ENCODE peak calls at places on chromosomes 7 and 10, in eight cellular contexts. One of them, this sample, is unnamed.
A peak's percentile ranks its signal among the peaks of the same experiment; 100 is the strongest.

GRCh38 chr7:34260282-34260681 is 354.9 kb downstream of the BMPER start:
- DNase-seq in heart left ventricle: no peak
- DNase-seq in PC-9: peak; percentile 53
- DNase-seq in lower leg skin: no peak
- DNase-seq in CD4-positive, alpha-beta T cell: no peak
- DNase-seq in spleen: no peak
- DNase-seq in GM13977: no peak
- DNase-seq in PC-3: peak; percentile 72
- DNase-seq in this sample: peak; percentile 96

GRCh38 chr7:37435156-37435555 is 13.5 kb downstream of the ELMO1 start:
- DNase-seq in heart left ventricle: no peak
- DNase-seq in PC-9: no peak
- DNase-seq in lower leg skin: no peak
- DNase-seq in CD4-positive, alpha-beta T cell: no peak
- DNase-seq in spleen: no peak
- DNase-seq in GM13977: no peak
- DNase-seq in PC-3: no peak
- DNase-seq in this sample: no peak

GRCh38 chr10:132846631-132847415 is 60.9 kb upstream of the NKX6-2 start:
- DNase-seq in heart left ventricle: no peak
- DNase-seq in PC-9: no peak
- DNase-seq in lower leg skin: no peak
- DNase-seq in CD4-positive, alpha-beta T cell: no peak
- DNase-seq in spleen: peak; percentile 65
- DNase-seq in GM13977: no peak
- DNase-seq in PC-3: no peak
- DNase-seq in this sample: no peak

GRCh38 chr7:18521945-18522566 is 26.5 kb downstream of the HDAC9 start:
- DNase-seq in heart left ventricle: no peak
- DNase-seq in PC-9: no peak
- DNase-seq in lower leg skin: no peak
- DNase-seq in CD4-positive, alpha-beta T cell: no peak
- DNase-seq in spleen: no peak
- DNase-seq in GM13977: peak; percentile 8
- DNase-seq in PC-3: no peak
- DNase-seq in this sample: no peak

GRCh38 chr7:75928600-75928939 is 13.6 kb downstream of the POR start:
- DNase-seq in heart left ventricle: no peak
- DNase-seq in PC-9: no peak
- DNase-seq in lower leg skin: no peak
- DNase-seq in CD4-positive, alpha-beta T cell: peak; percentile 22
- DNase-seq in spleen: no peak
- DNase-seq in GM13977: peak; percentile 74
- DNase-seq in PC-3: no peak
- DNase-seq in this sample: no peak

GRCh38 chr7:28956608-28957063 is 1.5 kb downstream of the TRIL start:
- DNase-seq in heart left ventricle: peak; percentile 75
- DNase-seq in PC-9: no peak
- DNase-seq in lower leg skin: no peak
- DNase-seq in CD4-positive, alpha-beta T cell: no peak
- DNase-seq in spleen: peak; percentile 86
- DNase-seq in GM13977: peak; percentile 78
- DNase-seq in PC-3: peak; percentile 76
- DNase-seq in this sample: peak; percentile 65

GRCh38 chr7:138029941-138030340 is 28.1 kb upstream of the CREB3L2 start:
- DNase-seq in heart left ventricle: no peak
- DNase-seq in PC-9: peak; percentile 68
- DNase-seq in lower leg skin: no peak
- DNase-seq in CD4-positive, alpha-beta T cell: no peak
- DNase-seq in spleen: no peak
- DNase-seq in GM13977: no peak
- DNase-seq in PC-3: no peak
- DNase-seq in this sample: peak; percentile 21

GRCh38 chr7:2321020-2321419 is 6.8 kb upstream of the SNX8 start:
- DNase-seq in heart left ventricle: no peak
- DNase-seq in PC-9: no peak
- DNase-seq in lower leg skin: no peak
- DNase-seq in CD4-positive, alpha-beta T cell: no peak
- DNase-seq in spleen: no peak
- DNase-seq in GM13977: no peak
- DNase-seq in PC-3: no peak
- DNase-seq in this sample: peak; percentile 74

GRCh38 chr10:78331391-78331922 is 297.8 kb downstream of the RPS24 start:
- DNase-seq in heart left ventricle: peak; percentile 42
- DNase-seq in PC-9: no peak
- DNase-seq in lower leg skin: no peak
- DNase-seq in CD4-positive, alpha-beta T cell: no peak
- DNase-seq in spleen: no peak
- DNase-seq in GM13977: no peak
- DNase-seq in PC-3: peak; percentile 46
- DNase-seq in this sample: no peak

GRCh38 chr10:36280886-36281499 is 638.9 kb upstream of the FZD8 start:
- DNase-seq in heart left ventricle: no peak
- DNase-seq in PC-9: no peak
- DNase-seq in lower leg skin: no peak
- DNase-seq in CD4-positive, alpha-beta T cell: no peak
- DNase-seq in spleen: no peak
- DNase-seq in GM13977: no peak
- DNase-seq in PC-3: no peak
- DNase-seq in this sample: no peak

GRCh38 chr7:132575336-132575986 is 809 bp downstream of the PLXNA4 start:
- DNase-seq in heart left ventricle: peak; percentile 76
- DNase-seq in PC-9: no peak
- DNase-seq in lower leg skin: no peak
- DNase-seq in CD4-positive, alpha-beta T cell: no peak
- DNase-seq in spleen: no peak
- DNase-seq in GM13977: peak; percentile 34
- DNase-seq in PC-3: peak; percentile 53
- DNase-seq in this sample: peak; percentile 21

GRCh38 chr7:55593515-55594318 is 21.4 kb upstream of the VOPP1 start:
- DNase-seq in heart left ventricle: peak; percentile 64
- DNase-seq in PC-9: peak; percentile 77
- DNase-seq in lower leg skin: no peak
- DNase-seq in CD4-positive, alpha-beta T cell: peak; percentile 62
- DNase-seq in spleen: peak; percentile 91
- DNase-seq in GM13977: peak; percentile 56
- DNase-seq in PC-3: peak; percentile 79
- DNase-seq in this sample: peak; percentile 67

GRCh38 chr10:72692897-72693598 is 1.1 kb downstream of the MCU start:
- DNase-seq in heart left ventricle: no peak
- DNase-seq in PC-9: no peak
- DNase-seq in lower leg skin: no peak
- DNase-seq in CD4-positive, alpha-beta T cell: no peak
- DNase-seq in spleen: no peak
- DNase-seq in GM13977: no peak
- DNase-seq in PC-3: peak; percentile 36
- DNase-seq in this sample: peak; percentile 13

GRCh38 chr10:110837418-110838120 is 34.2 kb upstream of the PDCD4 start:
- DNase-seq in heart left ventricle: no peak
- DNase-seq in PC-9: no peak
- DNase-seq in lower leg skin: no peak
- DNase-seq in CD4-positive, alpha-beta T cell: no peak
- DNase-seq in spleen: no peak
- DNase-seq in GM13977: no peak
- DNase-seq in PC-3: no peak
- DNase-seq in this sample: no peak

GRCh38 chr10:38032881-38033280 is 22.4 kb downstream of the ZNF33A start:
- DNase-seq in heart left ventricle: no peak
- DNase-seq in PC-9: no peak
- DNase-seq in lower leg skin: no peak
- DNase-seq in CD4-positive, alpha-beta T cell: no peak
- DNase-seq in spleen: no peak
- DNase-seq in GM13977: no peak
- DNase-seq in PC-3: no peak
- DNase-seq in this sample: no peak

GRCh38 chr10:3425713-3426112 is 253.1 kb upstream of the PITRM1 start:
- DNase-seq in heart left ventricle: no peak
- DNase-seq in PC-9: no peak
- DNase-seq in lower leg skin: no peak
- DNase-seq in CD4-positive, alpha-beta T cell: no peak
- DNase-seq in spleen: no peak
- DNase-seq in GM13977: no peak
- DNase-seq in PC-3: no peak
- DNase-seq in this sample: no peak

GRCh38 chr10:14605231-14605925 is 169.3 kb downstream of the FAM107B start:
- DNase-seq in heart left ventricle: no peak
- DNase-seq in PC-9: peak; percentile 93
- DNase-seq in lower leg skin: no peak
- DNase-seq in CD4-positive, alpha-beta T cell: no peak
- DNase-seq in spleen: no peak
- DNase-seq in GM13977: peak; percentile 74
- DNase-seq in PC-3: peak; percentile 82
- DNase-seq in this sample: peak; percentile 83

GRCh38 chr7:135799881-135800280 is 51.3 kb upstream of the FAM180A start:
- DNase-seq in heart left ventricle: no peak
- DNase-seq in PC-9: no peak
- DNase-seq in lower leg skin: no peak
- DNase-seq in CD4-positive, alpha-beta T cell: no peak
- DNase-seq in spleen: no peak
- DNase-seq in GM13977: no peak
- DNase-seq in PC-3: no peak
- DNase-seq in this sample: no peak
- TF ChIP-seq CTCF in heart left ventricle: no peak
- TF ChIP-seq CTCF in PC-9: no peak
- TF ChIP-seq CTCF in lower leg skin: no peak
- TF ChIP-seq CTCF in CD4-positive, alpha-beta T cell: no peak
- TF ChIP-seq CTCF in spleen: no peak
- TF ChIP-seq CTCF in GM13977: no peak
- TF ChIP-seq CTCF in PC-3: no peak
- TF ChIP-seq CTCF in this sample: no peak

DNA sequence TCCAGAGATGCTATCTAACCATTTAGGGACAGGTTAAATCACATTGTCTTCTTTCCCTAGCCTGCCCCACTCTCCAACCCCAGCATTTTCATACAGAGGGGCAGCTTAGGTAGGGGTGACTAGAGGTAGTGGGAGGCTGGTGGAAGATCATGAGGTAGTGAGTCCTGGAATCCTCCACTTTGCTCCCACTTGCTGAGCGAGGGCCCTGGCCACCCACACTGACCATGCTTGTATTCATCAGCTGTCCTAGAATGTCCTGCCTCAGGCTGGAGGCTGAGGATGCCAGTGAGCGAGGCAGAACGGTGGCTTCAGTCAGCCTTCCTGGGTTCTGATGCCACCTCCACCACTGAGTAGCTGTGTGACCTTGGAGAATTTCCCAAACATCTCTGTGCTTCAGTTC is 34.7 kb upstream of the PFKFB3 start:
- DNase-seq in heart left ventricle: no peak
- DNase-seq in PC-9: no peak
- DNase-seq in lower leg skin: no peak
- DNase-seq in CD4-positive, alpha-beta T cell: no peak
- DNase-seq in spleen: no peak
- DNase-seq in GM13977: no peak
- DNase-seq in PC-3: no peak
- DNase-seq in this sample: no peak
- TF ChIP-seq CTCF in heart left ventricle: no peak
- TF ChIP-seq CTCF in PC-9: no peak
- TF ChIP-seq CTCF in lower leg skin: no peak
- TF ChIP-seq CTCF in CD4-positive, alpha-beta T cell: no peak
- TF ChIP-seq CTCF in spleen: no peak
- TF ChIP-seq CTCF in GM13977: no peak
- TF ChIP-seq CTCF in PC-3: no peak
- TF ChIP-seq CTCF in this sample: no peak

GRCh38 chr7:88347098-88347497 is 40.4 kb upstream of the STEAP4 start:
- DNase-seq in heart left ventricle: no peak
- DNase-seq in PC-9: no peak
- DNase-seq in lower leg skin: no peak
- DNase-seq in CD4-positive, alpha-beta T cell: no peak
- DNase-seq in spleen: no peak
- DNase-seq in GM13977: no peak
- DNase-seq in PC-3: no peak
- DNase-seq in this sample: no peak

GRCh38 chr7:88350118-88350517 is 43.4 kb upstream of the STEAP4 start:
- DNase-seq in heart left ventricle: no peak
- DNase-seq in PC-9: no peak
- DNase-seq in lower leg skin: no peak
- DNase-seq in CD4-positive, alpha-beta T cell: no peak
- DNase-seq in spleen: no peak
- DNase-seq in GM13977: no peak
- DNase-seq in PC-3: no peak
- DNase-seq in this sample: no peak

GRCh38 chr7:88346357-88346756 is 39.7 kb upstream of the STEAP4 start:
- DNase-seq in heart left ventricle: no peak
- DNase-seq in PC-9: no peak
- DNase-seq in lower leg skin: no peak
- DNase-seq in CD4-positive, alpha-beta T cell: no peak
- DNase-seq in spleen: no peak
- DNase-seq in GM13977: no peak
- DNase-seq in PC-3: no peak
- DNase-seq in this sample: peak; percentile 17

GRCh38 chr7:88344271-88344670 is 37.6 kb upstream of the STEAP4 start:
- DNase-seq in heart left ventricle: no peak
- DNase-seq in PC-9: no peak
- DNase-seq in lower leg skin: no peak
- DNase-seq in CD4-positive, alpha-beta T cell: no peak
- DNase-seq in spleen: no peak
- DNase-seq in GM13977: no peak
- DNase-seq in PC-3: no peak
- DNase-seq in this sample: no peak

DNA sequence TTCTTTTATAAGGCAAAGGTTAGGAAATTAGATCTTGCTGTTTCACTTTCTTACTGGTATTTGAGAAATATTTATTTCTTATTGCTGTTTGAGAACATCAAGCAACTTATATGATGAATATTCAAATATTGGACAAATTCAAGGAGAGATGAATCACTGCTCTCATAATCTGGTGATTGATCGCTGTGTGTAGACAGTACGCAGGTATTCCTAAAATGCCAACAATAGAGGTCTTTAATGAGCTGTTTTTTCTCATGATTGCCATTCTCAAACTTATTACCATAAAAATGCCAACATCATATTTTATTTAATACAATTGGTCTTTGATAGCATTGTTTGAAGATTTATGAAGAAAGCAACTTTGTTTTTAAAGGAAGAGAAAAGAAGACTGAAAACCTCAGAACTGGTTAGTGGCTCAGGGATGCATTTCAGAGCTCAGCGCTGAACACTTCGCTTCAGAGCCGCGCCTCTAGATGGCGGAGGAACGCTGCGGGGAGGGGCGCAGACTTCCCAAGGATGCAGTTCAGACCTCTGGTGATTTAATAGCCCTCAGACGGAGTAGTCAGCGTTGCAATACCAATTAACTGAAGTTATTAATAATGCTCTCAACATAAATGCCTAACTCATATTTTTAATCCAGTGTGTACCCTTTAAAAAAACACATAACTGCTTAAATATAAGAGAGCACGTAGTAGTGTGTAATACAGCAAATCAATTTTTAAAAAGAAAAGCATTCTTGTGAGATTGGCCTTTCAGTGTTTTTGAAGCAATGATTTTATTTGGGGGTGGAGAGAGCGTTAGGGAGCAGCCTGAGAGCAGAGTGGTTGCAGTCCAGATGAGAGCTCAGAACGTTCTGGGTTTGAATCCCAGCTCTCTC is 38.5 kb upstream of the STEAP4 start:
- DNase-seq in heart left ventricle: peak; percentile 57
- DNase-seq in PC-9: no peak
- DNase-seq in lower leg skin: no peak
- DNase-seq in CD4-positive, alpha-beta T cell: no peak
- DNase-seq in spleen: peak; percentile 83
- DNase-seq in GM13977: no peak
- DNase-seq in PC-3: peak; percentile 54
- DNase-seq in this sample: peak; percentile 51
- TF ChIP-seq CTCF in heart left ventricle: peak; percentile 47
- TF ChIP-seq CTCF in PC-9: no peak
- TF ChIP-seq CTCF in lower leg skin: no peak
- TF ChIP-seq CTCF in CD4-positive, alpha-beta T cell: no peak
- TF ChIP-seq CTCF in spleen: no peak
- TF ChIP-seq CTCF in GM13977: peak; percentile 44
- TF ChIP-seq CTCF in PC-3: peak; percentile 64
- TF ChIP-seq CTCF in this sample: peak; percentile 66

GRCh38 chr10:43891241-43891640 is 242.6 kb upstream of the ZNF32 start:
- DNase-seq in heart left ventricle: no peak
- DNase-seq in PC-9: no peak
- DNase-seq in lower leg skin: no peak
- DNase-seq in CD4-positive, alpha-beta T cell: no peak
- DNase-seq in spleen: no peak
- DNase-seq in GM13977: no peak
- DNase-seq in PC-3: peak; percentile 41
- DNase-seq in this sample: no peak
- TF ChIP-seq CTCF in heart left ventricle: no peak
- TF ChIP-seq CTCF in PC-9: no peak
- TF ChIP-seq CTCF in lower leg skin: no peak
- TF ChIP-seq CTCF in CD4-positive, alpha-beta T cell: no peak
- TF ChIP-seq CTCF in spleen: no peak
- TF ChIP-seq CTCF in GM13977: no peak
- TF ChIP-seq CTCF in PC-3: no peak
- TF ChIP-seq CTCF in this sample: no peak